ENCODE peak calls at places on chromosomes 2 and 18, in four cellular contexts. U is heart left ventricle, C is cardiac muscle cell, G is colonic mucosa. R is an unnamed sample.

GRCh38 chr18:56068030-56068671 is 480.2 kb upstream of the TCF4 start:
- DNase-seq in U (peak; percentile 18), C (peak; percentile 53), G (no peak), R (no peak)

GRCh38 chr2:31523871-31524492 is 56.8 kb downstream of the SRD5A2 start:
- DNase-seq in U (no peak), C (peak; percentile 63), G (peak; percentile 74), R (no peak)

GRCh38 chr2:205858781-205859478 is 176.6 kb downstream of the NRP2 start:
- DNase-seq in U (peak; percentile 33), C (peak; percentile 70), G (no peak), R (no peak)

GRCh38 chr2:234823196-234823876 is 128.5 kb upstream of the SH3BP4 start:
- DNase-seq in U (no peak), C (no peak), G (peak; percentile 19), R (no peak)

GRCh38 chr2:204706939-204707338 is 161.7 kb downstream of the PARD3B start:
- DNase-seq in U (no peak), C (peak; percentile 38), G (no peak), R (no peak)

GRCh38 chr2:28801726-28802125 is 8.9 kb upstream of the SPDYA start:
- DNase-seq in U (no peak), C (peak; percentile 23), G (no peak), R (no peak)

GRCh38 chr2:222709191-222709891 is 37.9 kb downstream of the MOGAT1 start:
- DNase-seq in U (peak; percentile 79), C (peak; percentile 99), G (peak; percentile 27), R (peak; percentile 54)

GRCh38 chr2:170770304-170771048 is at the start of gene ERICH2:
- DNase-seq in U (peak; percentile 67), C (peak; percentile 71), G (peak; percentile 82), R (peak; percentile 74)

GRCh38 chr2:88489181-88489580 is 36.7 kb upstream of the FOXI3 start:
- DNase-seq in U (no peak), C (no peak), G (no peak), R (no peak)

GRCh38 chr18:79511671-79512301 is 116.1 kb downstream of the NFATC1 start:
- DNase-seq in U (peak; percentile 4), C (no peak), G (no peak), R (no peak)

GRCh38 chr2:162677476-162677875 is 161.1 kb downstream of the KCNH7 start:
- DNase-seq in U (no peak), C (no peak), G (no peak), R (no peak)

GRCh38 chr2:10148268-10148667 is 25.7 kb downstream of the RRM2 start:
- DNase-seq in U (no peak), C (no peak), G (no peak), R (no peak)

GRCh38 chr2:65228249-65228750 is 669 bp downstream of the ACTR2 start:
- DNase-seq in U (no peak), C (peak; percentile 49), G (peak; percentile 34), R (no peak)

GRCh38 chr2:61423714-61424113 is 47.2 kb downstream of the USP34 start:
- DNase-seq in U (no peak), C (peak; percentile 43), G (no peak), R (no peak)

GRCh38 chr2:190891370-190891769 is 10.7 kb downstream of the GLS start:
- DNase-seq in U (no peak), C (no peak), G (no peak), R (no peak)

GRCh38 chr2:219692521-219692920 is 65.1 kb downstream of the SLC4A3 start:
- DNase-seq in U (no peak), C (no peak), G (no peak), R (no peak)